ENCODE peak calls at places on chromosomes 6 and 20, in five cellular contexts. K is right cardiac atrium; X is stimulated activated CD4-positive, alpha-beta T cell treated with anti-CD3 and anti-CD28 coated beads, TNF-alpha, amount 100 ng/mL, for 48 hours; Z is OCI-LY7; I is nephron progenitor cell. O is an unnamed sample.

GRCh38 chr20:50017576-50018248 is 34.9 kb downstream of the SNAI1 start:
- DNase-seq in K (peak; percentile 71), X (no peak), Z (no peak), I (no peak), O (no peak)

GRCh38 chr6:140671926-140672325 is 1297.5 kb upstream of the CITED2 start:
- DNase-seq in K (no peak), X (no peak), Z (peak; percentile 9), I (no peak), O (no peak)

GRCh38 chr20:39103732-39104131 is 141.6 kb downstream of the DHX35 start:
- DNase-seq in K (no peak), X (no peak), Z (no peak), I (no peak), O (no peak)

GRCh38 chr6:155219858-155220301 is 43.9 kb upstream of the CLDN20 start:
- DNase-seq in K (no peak), X (no peak), Z (no peak), I (no peak), O (no peak)

GRCh38 chr20:63611646-63612045 is 15.3 kb downstream of the GMEB2 start:
- DNase-seq in K (no peak), X (no peak), Z (no peak), I (no peak), O (no peak)

GRCh38 chr6:151763303-151763702 is 44.2 kb upstream of the ESR1 start:
- DNase-seq in K (no peak), X (no peak), Z (no peak), I (no peak), O (no peak)

GRCh38 chr20:31562241-31562640 is 42.8 kb upstream of the ID1 start:
- DNase-seq in K (peak; percentile 34), X (no peak), Z (no peak), I (no peak), O (no peak)

GRCh38 chr20:53711333-53712211 is 117.9 kb upstream of the ZNF217 start:
- DNase-seq in K (no peak), X (no peak), Z (no peak), I (no peak), O (no peak)

GRCh38 chr20:3168079-3168828 is 5.1 kb downstream of the LZTS3 start:
- DNase-seq in K (peak; percentile 64), X (no peak), Z (no peak), I (peak; percentile 39), O (no peak)

GRCh38 chr6:32844839-32845372 is 1.1 kb upstream of the PSMB8 start:
- DNase-seq in K (no peak), X (no peak), Z (no peak), I (no peak), O (no peak)

GRCh38 chr6:141110486-141110885 is 1022.2 kb upstream of the GJE1 start:
- DNase-seq in K (peak; percentile 65), X (no peak), Z (no peak), I (no peak), O (no peak)

GRCh38 chr6:83853178-83853967 is at the start of gene RIPPLY2:
- DNase-seq in K (peak; percentile 50), X (no peak), Z (no peak), I (peak; percentile 63), O (peak; percentile 29)

GRCh38 chr6:40626886-40627285 is 39.7 kb upstream of the LRFN2 start:
- DNase-seq in K (no peak), X (no peak), Z (no peak), I (no peak), O (no peak)

GRCh38 chr20:1874534-1875168 is 20.6 kb upstream of the SIRPA start:
- DNase-seq in K (peak; percentile 72), X (no peak), Z (no peak), I (no peak), O (no peak)

GRCh38 chr6:166052837-166053236 is 114.8 kb downstream of the TBXT start:
- DNase-seq in K (no peak), X (no peak), Z (no peak), I (no peak), O (no peak)

GRCh38 chr6:25176466-25176865 is 102.7 kb upstream of the CARMIL1 start:
- DNase-seq in K (no peak), X (no peak), Z (no peak), I (no peak), O (no peak)

GRCh38 chr6:40393641-40394040 is 193.5 kb downstream of the LRFN2 start:
- DNase-seq in K (no peak), X (no peak), Z (no peak), I (no peak), O (no peak)

GRCh38 chr6:107634147-107635057 is 144.5 kb downstream of the SOBP start:
- DNase-seq in K (peak; percentile 78), X (no peak), Z (no peak), I (no peak), O (peak; percentile 47)

GRCh38 chr6:35024601-35025054 is 116.5 kb downstream of the TCP11 start:
- DNase-seq in K (peak; percentile 86), X (no peak), Z (no peak), I (no peak), O (peak; percentile 66)

GRCh38 chr6:156807795-156808194 is 30.6 kb downstream of the ARID1B start:
- DNase-seq in K (no peak), X (no peak), Z (no peak), I (no peak), O (no peak)

GRCh38 chr6:148080311-148080710 is 262.3 kb upstream of the SASH1 start:
- DNase-seq in K (no peak), X (no peak), Z (no peak), I (no peak), O (no peak)

GRCh38 chr6:89284081-89284480 is 31.0 kb downstream of the GABRR2 start:
- DNase-seq in K (no peak), X (no peak), Z (no peak), I (no peak), O (no peak)

GRCh38 chr6:150394053-150394875 is 25.5 kb downstream of the IYD start:
- DNase-seq in K (no peak), X (no peak), Z (no peak), I (no peak), O (no peak)

GRCh38 chr6:125753218-125753936 is 3.9 kb downstream of the HEY2 start:
- DNase-seq in K (no peak), X (no peak), Z (peak; percentile 41), I (no peak), O (no peak)

GRCh38 chr20:25018841-25019240 is 26.3 kb upstream of the APMAP start:
- DNase-seq in K (no peak), X (no peak), Z (no peak), I (no peak), O (peak; percentile 3)

GRCh38 chr6:135497412-135498177 is at the start of gene AHI1:
- DNase-seq in K (peak; percentile 99), X (peak; percentile 87), Z (peak; percentile 95), I (peak; percentile 95), O (peak; percentile 97)

O was measured in left cardiac atrium.